ENCODE peak calls at places on chromosome 2, in five cellular contexts. G is astrocyte of the spinal cord, Y is T follicular helper cell, U is posterior cingulate gyrus, A is germinal center. V is an unnamed sample.

GRCh38 chr2:176561706-176562105 is 292.5 kb downstream of the MTX2 start:
- DNase-seq in Y (no peak), G (peak; percentile 50), A (no peak), U (no peak), V (no peak)

GRCh38 chr2:105287692-105288091 is 41.8 kb downstream of the TGFBRAP1 start:
- DNase-seq in G (peak; percentile 42), Y (no peak), A (peak; percentile 29), U (no peak), V (peak; percentile 17)

GRCh38 chr2:19719540-19719939 is 182.2 kb downstream of the TTC32 start:
- DNase-seq in Y (no peak), U (no peak), G (no peak), A (no peak), V (no peak)

GRCh38 chr2:206584323-206585116 is 57.8 kb upstream of the FAM237A start:
- DNase-seq in U (no peak), Y (no peak), A (no peak), G (no peak), V (no peak)

GRCh38 chr2:234241656-234242445 is 191.3 kb downstream of the SPP2 start:
- DNase-seq in A (no peak), Y (no peak), G (peak; percentile 92), U (no peak), V (peak; percentile 66)

GRCh38 chr2:73762571-73762970 is 17.3 kb downstream of the DUSP11 start:
- DNase-seq in Y (no peak), U (no peak), A (no peak), G (no peak), V (peak; percentile 22)

GRCh38 chr2:141497262-141497661 is 633.6 kb downstream of the LRP1B start:
- DNase-seq in A (no peak), U (no peak), G (no peak), Y (no peak), V (no peak)

GRCh38 chr2:128781888-128782385 is 463.3 kb upstream of the HS6ST1 start:
- DNase-seq in U (no peak), A (no peak), G (no peak), Y (no peak), V (no peak)

GRCh38 chr2:165691615-165692014 is 102.4 kb downstream of the GALNT3 start:
- DNase-seq in G (peak; percentile 80), U (peak; percentile 35), Y (no peak), A (no peak), V (peak; percentile 62)

GRCh38 chr2:221360742-221361141 is 211.4 kb downstream of the EPHA4 start:
- DNase-seq in Y (no peak), U (no peak), A (no peak), G (no peak), V (peak; percentile 19)

GRCh38 chr2:57881998-57882884 is 164.4 kb upstream of the VRK2 start:
- DNase-seq in Y (no peak), U (no peak), G (peak; percentile 43), A (no peak), V (peak; percentile 29)

GRCh38 chr2:239966029-239966847 is 58.9 kb downstream of the NDUFA10 start:
- DNase-seq in U (no peak), G (no peak), A (no peak), Y (no peak), V (peak; percentile 29)

GRCh38 chr2:25672500-25673169 is 742 bp downstream of the DTNB start:
- DNase-seq in U (peak; percentile 57), G (peak; percentile 40), Y (peak; percentile 60), A (peak; percentile 77), V (peak; percentile 68)

GRCh38 chr2:177972782-177973181 is 99.8 kb downstream of the PDE11A start:
- DNase-seq in Y (no peak), U (no peak), A (no peak), G (no peak), V (no peak)

GRCh38 chr2:149860276-149860921 is 272.8 kb upstream of the MMADHC start:
- DNase-seq in G (peak; percentile 99), A (no peak), Y (no peak), U (no peak), V (peak; percentile 67)

GRCh38 chr2:27003003-27003402 is 29.8 kb upstream of the TMEM214 start:
- DNase-seq in U (no peak), Y (no peak), G (no peak), A (no peak), V (no peak)

GRCh38 chr2:132720393-132720792 is 50.4 kb upstream of the LYPD1 start:
- DNase-seq in U (no peak), G (no peak), Y (no peak), A (no peak), V (no peak)

GRCh38 chr2:121519732-121520640 is 10.7 kb upstream of the RNU4ATAC start:
- DNase-seq in Y (no peak), U (no peak), G (peak; percentile 50), A (no peak), V (no peak)

GRCh38 chr2:238415036-238415764 is 11.5 kb upstream of the ASB1 start:
- DNase-seq in A (no peak), G (no peak), U (no peak), Y (no peak), V (no peak)

GRCh38 chr2:196160101-196160500 is 11.3 kb downstream of the STK17B start:
- DNase-seq in U (no peak), A (no peak), G (peak; percentile 96), Y (peak; percentile 69), V (peak; percentile 84)

GRCh38 chr2:138922973-138923563 is 142.9 kb upstream of the NXPH2 start:
- DNase-seq in A (no peak), U (no peak), G (peak; percentile 54), Y (no peak), V (peak; percentile 17)

GRCh38 chr2:220228310-220229006 is 601.0 kb downstream of the SLC4A3 start:
- DNase-seq in A (no peak), U (no peak), G (peak; percentile 98), Y (no peak), V (peak; percentile 73)

GRCh38 chr2:45191096-45191863 is 182.0 kb upstream of the SIX2 start:
- DNase-seq in A (no peak), U (no peak), G (no peak), Y (no peak), V (no peak)

GRCh38 chr2:41994177-41994576 is 53.6 kb upstream of the PKDCC start:
- DNase-seq in U (no peak), A (no peak), G (peak; percentile 20), Y (no peak), V (peak; percentile 78)

GRCh38 chr2:236840215-236840614 is 245.5 kb upstream of the COPS8 start:
- DNase-seq in A (no peak), Y (no peak), U (no peak), G (no peak), V (peak; percentile 22)

GRCh38 chr2:85783796-85784195 is 30.0 kb downstream of the ATOH8 start:
- DNase-seq in U (no peak), Y (no peak), G (no peak), A (no peak), V (no peak)

GRCh38 chr2:79370976-79371550 is 141.8 kb upstream of the CTNNA2 start:
- DNase-seq in G (no peak), A (no peak), U (peak; percentile 40), Y (no peak), V (no peak)

GRCh38 chr2:20350105-20350712 is 435 bp downstream of the PUM2 start:
- DNase-seq in A (peak; percentile 54), U (no peak), Y (peak; percentile 30), G (peak; percentile 19), V (peak; percentile 75)

GRCh38 chr2:191030521-191031154 is 16.7 kb upstream of the STAT1 start:
- DNase-seq in A (peak; percentile 54), U (no peak), G (peak; percentile 55), Y (no peak), V (peak; percentile 33)

GRCh38 chr2:172440795-172441194 is 13.4 kb downstream of the ITGA6 start:
- DNase-seq in U (no peak), Y (no peak), A (no peak), G (peak; percentile 23), V (no peak)

GRCh38 chr2:122743031-122743675 is 987.7 kb downstream of the TSN start:
- DNase-seq in U (no peak), A (no peak), G (no peak), Y (no peak), V (no peak)

GRCh38 chr2:127504552-127505460 is 21.5 kb downstream of the IWS1 start:
- DNase-seq in G (no peak), A (no peak), Y (no peak), U (no peak), V (no peak)

GRCh38 chr2:16739778-16740581 is 74.3 kb upstream of the CYRIA start:
- DNase-seq in Y (no peak), A (no peak), G (no peak), U (no peak), V (no peak)

GRCh38 chr2:39202639-39203369 is 41.0 kb downstream of the CDKL4 start:
- DNase-seq in U (no peak), Y (no peak), G (peak; percentile 37), A (no peak), V (no peak)

GRCh38 chr2:225275443-225275842 is 124.1 kb upstream of the NYAP2 start:
- DNase-seq in Y (no peak), U (no peak), G (no peak), A (no peak), V (no peak)

GRCh38 chr2:31238126-31238905 is 4.4 kb downstream of the EHD3 start:
- DNase-seq in A (no peak), Y (no peak), G (no peak), U (no peak), V (no peak)

GRCh38 chr2:101307950-101308431 is 510 bp downstream of the RNF149 start:
- DNase-seq in Y (no peak), U (no peak), G (peak; percentile 17), A (peak; percentile 49), V (no peak)

GRCh38 chr2:170745263-170745662 is 24.9 kb upstream of the ERICH2 start:
- DNase-seq in A (no peak), Y (no peak), G (no peak), U (no peak), V (no peak)